ENCODE peak calls at places on chromosomes 13 and 19, in six cellular contexts. One of them, this sample, is unnamed.

GRCh38 chr19:41701401-41702075 is 6.9 kb upstream of the CEACAM5 start:
- DNase-seq in GM12865: no peak
- DNase-seq in hepatic stellate cell: no peak
- DNase-seq in KBM-7: peak
- DNase-seq in GF-D8: peak
- DNase-seq in pons: no peak
- DNase-seq in this sample: no peak

GRCh38 chr19:18660051-18660910 is 23.2 kb upstream of the CRTC1 start:
- DNase-seq in GM12865: no peak
- DNase-seq in hepatic stellate cell: peak
- DNase-seq in KBM-7: no peak
- DNase-seq in GF-D8: no peak
- DNase-seq in pons: no peak
- DNase-seq in this sample: no peak

GRCh38 chr13:86020350-86021002 is 221.3 kb upstream of the SLITRK6 start:
- DNase-seq in GM12865: no peak
- DNase-seq in hepatic stellate cell: no peak
- DNase-seq in KBM-7: no peak
- DNase-seq in GF-D8: no peak
- DNase-seq in pons: peak
- DNase-seq in this sample: no peak

GRCh38 chr13:102983496-102983895 is 82.7 kb downstream of the SLC10A2 start:
- DNase-seq in GM12865: no peak
- DNase-seq in hepatic stellate cell: no peak
- DNase-seq in KBM-7: no peak
- DNase-seq in GF-D8: no peak
- DNase-seq in pons: no peak
- DNase-seq in this sample: no peak

GRCh38 chr19:39307233-39307821 is 11.1 kb downstream of the IFNL1 start:
- DNase-seq in GM12865: no peak
- DNase-seq in hepatic stellate cell: no peak
- DNase-seq in KBM-7: no peak
- DNase-seq in GF-D8: no peak
- DNase-seq in pons: no peak
- DNase-seq in this sample: no peak

GRCh38 chr13:112143046-112143752 is 76.2 kb downstream of the SOX1 start:
- DNase-seq in GM12865: no peak
- DNase-seq in hepatic stellate cell: no peak
- DNase-seq in KBM-7: no peak
- DNase-seq in GF-D8: no peak
- DNase-seq in pons: no peak
- DNase-seq in this sample: no peak

GRCh38 chr19:43422000-43422688 is 7.5 kb downstream of the TEX101 start:
- DNase-seq in GM12865: no peak
- DNase-seq in hepatic stellate cell: no peak
- DNase-seq in KBM-7: no peak
- DNase-seq in GF-D8: no peak
- DNase-seq in pons: no peak
- DNase-seq in this sample: no peak

GRCh38 chr13:101989798-101990350 is 412.0 kb downstream of the FGF14 start:
- DNase-seq in GM12865: no peak
- DNase-seq in hepatic stellate cell: no peak
- DNase-seq in KBM-7: no peak
- DNase-seq in GF-D8: no peak
- DNase-seq in pons: no peak
- DNase-seq in this sample: no peak

GRCh38 chr13:73167046-73167820 is 108.4 kb downstream of the KLF5 start:
- DNase-seq in GM12865: no peak
- DNase-seq in hepatic stellate cell: no peak
- DNase-seq in KBM-7: no peak
- DNase-seq in GF-D8: no peak
- DNase-seq in pons: no peak
- DNase-seq in this sample: no peak

GRCh38 chr13:44303681-44304432 is 69.8 kb upstream of the SERP2 start:
- DNase-seq in GM12865: peak
- DNase-seq in hepatic stellate cell: no peak
- DNase-seq in KBM-7: no peak
- DNase-seq in GF-D8: no peak
- DNase-seq in pons: peak
- DNase-seq in this sample: no peak

GRCh38 chr19:10292206-10292788 is 2.5 kb downstream of the ICAM5 start:
- DNase-seq in GM12865: peak
- DNase-seq in hepatic stellate cell: peak
- DNase-seq in KBM-7: peak
- DNase-seq in GF-D8: no peak
- DNase-seq in pons: no peak
- DNase-seq in this sample: peak

GRCh38 chr13:49563513-49563912 is 21.8 kb downstream of the RCBTB1 start:
- DNase-seq in GM12865: no peak
- DNase-seq in hepatic stellate cell: no peak
- DNase-seq in KBM-7: no peak
- DNase-seq in GF-D8: no peak
- DNase-seq in pons: peak
- DNase-seq in this sample: no peak

GRCh38 chr13:26185720-26186119 is 36.4 kb downstream of the RNF6 start:
- DNase-seq in GM12865: no peak
- DNase-seq in hepatic stellate cell: no peak
- DNase-seq in KBM-7: no peak
- DNase-seq in GF-D8: no peak
- DNase-seq in pons: peak
- DNase-seq in this sample: no peak

GRCh38 chr19:51417107-51417806 is at the start of gene SIGLEC10:
- DNase-seq in GM12865: peak
- DNase-seq in hepatic stellate cell: no peak
- DNase-seq in KBM-7: peak
- DNase-seq in GF-D8: peak
- DNase-seq in pons: peak
- DNase-seq in this sample: no peak

GRCh38 chr13:98717256-98717655 is 35.2 kb downstream of the SLC15A1 start:
- DNase-seq in GM12865: no peak
- DNase-seq in hepatic stellate cell: no peak
- DNase-seq in KBM-7: no peak
- DNase-seq in GF-D8: no peak
- DNase-seq in pons: no peak
- DNase-seq in this sample: no peak